ENCODE peak calls at places on chromosomes 4 and X, in nine cellular contexts. One of them, this sample, is unnamed.

GRCh38 chrX:13064599-13065143 is 20.3 kb upstream of the FAM9C start:
- DNase-seq in cardiac muscle cell: no peak
- DNase-seq in breast epithelium: no peak
- DNase-seq in lower lobe of right lung: no peak
- DNase-seq in upper lobe of right lung: no peak
- DNase-seq in endothelial cell of umbilical vein: no peak
- DNase-seq in right lobe of liver: no peak
- DNase-seq in AG09309: peak; percentile 53
- DNase-seq in brain microvascular endothelial cell: peak; percentile 59
- DNase-seq in this sample: no peak

GRCh38 chrX:150370589-150371312 is 7.6 kb downstream of the MAMLD1 start:
- DNase-seq in breast epithelium: no peak
- DNase-seq in AG09309: no peak
- DNase-seq in right lobe of liver: no peak
- DNase-seq in brain microvascular endothelial cell: no peak
- DNase-seq in upper lobe of right lung: no peak
- DNase-seq in lower lobe of right lung: no peak
- DNase-seq in endothelial cell of umbilical vein: no peak
- DNase-seq in cardiac muscle cell: no peak
- DNase-seq in this sample: no peak

GRCh38 chr4:181807771-181808170 is 435.4 kb upstream of the TENM3 start:
- DNase-seq in breast epithelium: no peak
- DNase-seq in cardiac muscle cell: no peak
- DNase-seq in endothelial cell of umbilical vein: no peak
- DNase-seq in upper lobe of right lung: no peak
- DNase-seq in right lobe of liver: no peak
- DNase-seq in lower lobe of right lung: no peak
- DNase-seq in AG09309: no peak
- DNase-seq in brain microvascular endothelial cell: peak; percentile 11
- DNase-seq in this sample: no peak

GRCh38 chrX:128653524-128653923 is 601.3 kb upstream of the ACTRT1 start:
- DNase-seq in breast epithelium: no peak
- DNase-seq in cardiac muscle cell: no peak
- DNase-seq in AG09309: no peak
- DNase-seq in right lobe of liver: no peak
- DNase-seq in brain microvascular endothelial cell: no peak
- DNase-seq in endothelial cell of umbilical vein: no peak
- DNase-seq in lower lobe of right lung: no peak
- DNase-seq in upper lobe of right lung: no peak
- DNase-seq in this sample: no peak

GRCh38 chrX:114800719-114801118 is 216.7 kb downstream of the IL13RA2 start:
- DNase-seq in lower lobe of right lung: no peak
- DNase-seq in cardiac muscle cell: no peak
- DNase-seq in endothelial cell of umbilical vein: no peak
- DNase-seq in upper lobe of right lung: no peak
- DNase-seq in AG09309: peak; percentile 31
- DNase-seq in breast epithelium: no peak
- DNase-seq in brain microvascular endothelial cell: peak; percentile 0
- DNase-seq in right lobe of liver: no peak
- DNase-seq in this sample: no peak

GRCh38 chrX:49192722-49193328 is 6.7 kb upstream of the PRICKLE3 start:
- DNase-seq in endothelial cell of umbilical vein: peak; percentile 36
- DNase-seq in right lobe of liver: no peak
- DNase-seq in upper lobe of right lung: no peak
- DNase-seq in lower lobe of right lung: no peak
- DNase-seq in brain microvascular endothelial cell: peak; percentile 8
- DNase-seq in cardiac muscle cell: no peak
- DNase-seq in AG09309: no peak
- DNase-seq in breast epithelium: no peak
- DNase-seq in this sample: peak; percentile 56

GRCh38 chr4:87419578-87420249 is 2.7 kb upstream of the NUDT9 start:
- DNase-seq in AG09309: no peak
- DNase-seq in right lobe of liver: no peak
- DNase-seq in upper lobe of right lung: no peak
- DNase-seq in endothelial cell of umbilical vein: peak; percentile 70
- DNase-seq in brain microvascular endothelial cell: peak; percentile 52
- DNase-seq in breast epithelium: no peak
- DNase-seq in lower lobe of right lung: no peak
- DNase-seq in cardiac muscle cell: no peak
- DNase-seq in this sample: no peak

GRCh38 chr4:17065821-17066220 is 167.4 kb upstream of the LDB2 start:
- DNase-seq in lower lobe of right lung: no peak
- DNase-seq in right lobe of liver: no peak
- DNase-seq in AG09309: no peak
- DNase-seq in brain microvascular endothelial cell: peak; percentile 29
- DNase-seq in upper lobe of right lung: no peak
- DNase-seq in cardiac muscle cell: no peak
- DNase-seq in breast epithelium: no peak
- DNase-seq in endothelial cell of umbilical vein: no peak
- DNase-seq in this sample: no peak

GRCh38 chr4:83036991-83037390 is 2.0 kb downstream of the COPS4 start:
- DNase-seq in lower lobe of right lung: no peak
- DNase-seq in brain microvascular endothelial cell: no peak
- DNase-seq in right lobe of liver: no peak
- DNase-seq in cardiac muscle cell: no peak
- DNase-seq in endothelial cell of umbilical vein: no peak
- DNase-seq in AG09309: no peak
- DNase-seq in breast epithelium: no peak
- DNase-seq in upper lobe of right lung: no peak
- DNase-seq in this sample: no peak

GRCh38 chr4:187006189-187006618 is 282.5 kb upstream of the FAT1 start:
- DNase-seq in lower lobe of right lung: no peak
- DNase-seq in right lobe of liver: no peak
- DNase-seq in endothelial cell of umbilical vein: no peak
- DNase-seq in breast epithelium: no peak
- DNase-seq in cardiac muscle cell: no peak
- DNase-seq in brain microvascular endothelial cell: no peak
- DNase-seq in upper lobe of right lung: no peak
- DNase-seq in AG09309: peak; percentile 46
- DNase-seq in this sample: no peak

GRCh38 chr4:114026447-114026846 is 47.0 kb upstream of the ARSJ start:
- DNase-seq in endothelial cell of umbilical vein: no peak
- DNase-seq in cardiac muscle cell: no peak
- DNase-seq in lower lobe of right lung: no peak
- DNase-seq in upper lobe of right lung: no peak
- DNase-seq in brain microvascular endothelial cell: no peak
- DNase-seq in breast epithelium: no peak
- DNase-seq in right lobe of liver: no peak
- DNase-seq in AG09309: no peak
- DNase-seq in this sample: no peak

GRCh38 chr4:165873298-165874071 is 448 bp downstream of the TLL1 start:
- DNase-seq in upper lobe of right lung: peak; percentile 72
- DNase-seq in brain microvascular endothelial cell: no peak
- DNase-seq in right lobe of liver: peak; percentile 62
- DNase-seq in endothelial cell of umbilical vein: no peak
- DNase-seq in lower lobe of right lung: peak; percentile 46
- DNase-seq in breast epithelium: no peak
- DNase-seq in cardiac muscle cell: peak; percentile 74
- DNase-seq in AG09309: no peak
- DNase-seq in this sample: peak; percentile 11

GRCh38 chrX:46407753-46408130 is 137.5 kb downstream of the ZNF674 start:
- DNase-seq in breast epithelium: no peak
- DNase-seq in AG09309: peak; percentile 4
- DNase-seq in right lobe of liver: no peak
- DNase-seq in lower lobe of right lung: no peak
- DNase-seq in upper lobe of right lung: no peak
- DNase-seq in brain microvascular endothelial cell: no peak
- DNase-seq in endothelial cell of umbilical vein: peak; percentile 6
- DNase-seq in cardiac muscle cell: no peak
- DNase-seq in this sample: no peak

DNA sequence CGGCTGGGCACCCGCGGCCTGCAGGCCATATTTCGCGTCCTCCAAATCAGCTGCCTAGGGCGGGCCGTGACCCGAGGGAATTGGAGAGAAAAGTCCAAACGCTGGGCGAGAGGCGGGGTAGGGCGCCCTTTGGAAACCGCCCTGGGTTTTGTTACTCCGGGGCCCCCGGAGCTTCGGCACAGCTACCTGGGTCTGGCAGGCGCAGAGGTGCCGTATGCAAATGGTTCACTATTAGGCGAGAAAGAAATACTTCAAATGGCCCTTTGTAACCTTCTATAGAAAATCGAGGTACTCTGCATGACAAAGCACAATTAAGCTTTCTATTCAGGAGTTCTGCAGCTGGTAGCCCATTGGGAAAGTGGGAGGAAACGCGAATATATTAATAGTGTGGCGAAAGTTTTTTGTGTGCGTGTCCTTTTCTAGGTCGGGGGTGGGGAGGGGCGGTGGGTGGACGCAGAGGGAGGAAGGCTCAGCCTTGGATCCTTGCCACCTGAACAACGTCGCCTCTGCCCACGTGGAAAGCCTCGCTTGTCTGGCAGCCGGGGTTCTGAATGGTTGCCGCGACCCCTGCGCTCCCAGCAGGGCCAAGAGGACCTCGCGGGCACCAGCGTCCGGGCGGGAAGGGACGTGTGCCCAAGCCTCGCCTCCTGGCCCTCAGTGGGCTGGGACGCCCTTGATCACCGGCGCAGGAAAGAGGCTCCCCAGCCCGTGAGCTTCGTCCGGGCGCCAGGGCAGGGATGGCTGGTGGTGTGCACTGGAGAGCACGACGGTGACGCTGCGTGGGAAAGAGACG is 9.5 kb downstream of the GSX2 start:
- DNase-seq in breast epithelium: no peak
- DNase-seq in AG09309: no peak
- DNase-seq in cardiac muscle cell: no peak
- DNase-seq in brain microvascular endothelial cell: no peak
- DNase-seq in lower lobe of right lung: no peak
- DNase-seq in endothelial cell of umbilical vein: no peak
- DNase-seq in right lobe of liver: peak; percentile 63
- DNase-seq in upper lobe of right lung: no peak
- DNase-seq in this sample: no peak
- H3K4me3 ChIP-seq in breast epithelium: peak overlapping the region; percentile 17
- H3K4me3 ChIP-seq in AG09309: peak overlapping the region; percentile 3
- H3K4me3 ChIP-seq in cardiac muscle cell: no peak overlapping the region
- H3K4me3 ChIP-seq in brain microvascular endothelial cell: no peak overlapping the region
- H3K4me3 ChIP-seq in lower lobe of right lung: peak overlapping the region; percentile 24
- H3K4me3 ChIP-seq in endothelial cell of umbilical vein: no peak overlapping the region
- H3K4me3 ChIP-seq in right lobe of liver: peak overlapping the region; percentile 44
- H3K4me3 ChIP-seq in upper lobe of right lung: no peak overlapping the region
- H3K4me3 ChIP-seq in this sample: no peak overlapping the region

DNA sequence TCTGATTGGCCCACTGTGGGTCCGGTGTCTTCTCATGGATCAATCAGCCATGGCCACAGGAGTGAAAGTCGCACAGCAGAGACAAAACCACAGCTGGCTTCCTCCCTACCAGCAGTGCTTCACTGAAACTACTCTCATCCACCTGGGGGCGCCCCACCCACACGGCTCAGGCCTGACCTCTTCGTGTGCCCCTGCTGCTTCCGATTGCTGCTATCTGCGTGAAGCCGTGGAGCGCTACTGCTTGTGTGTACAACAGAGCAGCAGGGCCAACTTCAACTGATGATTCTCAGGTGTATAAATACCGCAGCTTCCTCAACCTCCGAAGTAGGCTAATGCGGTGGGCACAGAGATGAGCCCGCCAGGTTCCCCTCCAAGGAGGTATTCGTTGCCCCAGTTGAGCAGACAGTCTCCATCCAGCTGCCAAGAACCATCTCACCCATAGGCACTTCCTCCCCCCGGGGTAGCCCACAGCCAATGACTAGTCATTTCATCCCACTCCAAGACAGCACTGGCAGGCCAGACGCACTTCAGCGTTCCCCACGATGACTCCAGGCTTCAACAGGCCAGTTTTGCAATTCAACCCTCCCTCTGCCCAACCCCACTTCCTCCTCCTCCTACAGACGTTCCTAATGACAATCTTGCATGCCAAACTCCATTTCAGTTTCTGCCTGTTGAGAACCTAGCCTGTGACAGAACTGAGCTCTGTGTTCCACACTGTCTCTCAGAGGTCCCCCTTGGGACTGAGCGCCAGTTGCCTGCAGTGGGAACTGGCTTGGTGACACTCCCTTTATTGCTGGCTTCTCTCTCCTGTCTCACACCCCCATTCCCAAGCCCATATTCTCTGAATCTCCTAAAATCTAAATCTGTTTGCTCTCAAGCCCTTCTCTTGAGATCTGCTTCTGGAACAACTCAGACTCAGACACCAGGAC is 41.3 kb upstream of the ATP6AP2 start:
- DNase-seq in upper lobe of right lung: peak; percentile 80
- DNase-seq in AG09309: peak; percentile 40
- DNase-seq in lower lobe of right lung: peak; percentile 74
- DNase-seq in right lobe of liver: no peak
- DNase-seq in brain microvascular endothelial cell: peak; percentile 23
- DNase-seq in endothelial cell of umbilical vein: no peak
- DNase-seq in cardiac muscle cell: peak; percentile 42
- DNase-seq in breast epithelium: peak; percentile 33
- DNase-seq in this sample: peak; percentile 91
- TF ChIP-seq CTCF in upper lobe of right lung: no peak
- TF ChIP-seq CTCF in AG09309: no peak
- TF ChIP-seq CTCF in lower lobe of right lung: no peak
- TF ChIP-seq CTCF in right lobe of liver: no peak
- TF ChIP-seq CTCF in brain microvascular endothelial cell: peak; percentile 26
- TF ChIP-seq CTCF in endothelial cell of umbilical vein: no peak
- TF ChIP-seq CTCF in cardiac muscle cell: peak; percentile 11
- TF ChIP-seq CTCF in breast epithelium: no peak
- TF ChIP-seq CTCF in this sample: peak; percentile 53

DNA sequence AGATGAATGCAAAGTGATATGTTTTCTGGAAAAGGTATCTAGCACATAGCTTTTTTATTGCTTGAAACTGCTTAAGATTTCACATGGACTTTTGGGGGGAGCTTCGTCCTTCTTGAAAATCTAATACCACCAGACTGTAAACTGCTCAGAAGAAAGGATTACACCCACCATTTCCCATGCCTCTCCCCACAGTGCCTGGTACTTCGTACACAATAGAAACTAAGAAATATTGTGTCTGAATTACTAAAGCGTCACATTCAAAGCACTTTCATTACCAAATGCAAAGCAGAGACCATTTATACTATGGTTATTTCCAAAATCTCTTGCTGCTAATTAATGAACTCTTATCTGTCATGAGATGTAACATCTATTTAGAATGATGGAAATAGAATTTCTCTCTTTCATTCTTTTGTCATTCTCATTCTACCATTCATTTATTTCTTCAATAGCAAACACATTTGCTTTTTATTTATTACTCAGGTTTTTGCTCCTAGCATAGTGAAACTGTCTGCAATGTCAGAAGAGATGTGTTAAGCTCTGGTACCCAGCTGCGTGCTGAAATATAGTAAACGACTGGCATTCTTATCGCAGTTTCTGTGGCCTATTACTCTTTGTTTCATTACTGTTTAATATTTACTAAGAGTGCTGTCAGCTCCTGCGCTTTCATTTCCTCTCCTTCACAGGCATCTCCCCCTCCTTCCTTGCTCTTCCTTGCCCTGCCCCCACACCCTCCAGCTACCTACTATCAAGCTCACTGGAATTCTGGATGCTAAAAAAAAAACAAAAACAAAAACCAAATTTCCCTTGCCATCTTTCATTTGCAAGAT is 51.4 kb upstream of the RAPGEF2 start:
- DNase-seq in endothelial cell of umbilical vein: no peak
- DNase-seq in brain microvascular endothelial cell: no peak
- DNase-seq in upper lobe of right lung: no peak
- DNase-seq in AG09309: no peak
- DNase-seq in right lobe of liver: no peak
- DNase-seq in lower lobe of right lung: no peak
- DNase-seq in cardiac muscle cell: no peak
- DNase-seq in breast epithelium: no peak
- DNase-seq in this sample: peak; percentile 88
- H3K4me3 ChIP-seq in endothelial cell of umbilical vein: no peak overlapping the region
- H3K4me3 ChIP-seq in brain microvascular endothelial cell: no peak overlapping the region
- H3K4me3 ChIP-seq in upper lobe of right lung: no peak overlapping the region
- H3K4me3 ChIP-seq in AG09309: no peak overlapping the region
- H3K4me3 ChIP-seq in right lobe of liver: no peak overlapping the region
- H3K4me3 ChIP-seq in lower lobe of right lung: no peak overlapping the region
- H3K4me3 ChIP-seq in cardiac muscle cell: no peak overlapping the region
- H3K4me3 ChIP-seq in breast epithelium: no peak overlapping the region
- H3K4me3 ChIP-seq in this sample: peak overlapping the region; percentile 31

GRCh38 chr4:128310266-128310697 is 22.7 kb upstream of the PGRMC2 start:
- DNase-seq in cardiac muscle cell: peak; percentile 58
- DNase-seq in brain microvascular endothelial cell: no peak
- DNase-seq in AG09309: no peak
- DNase-seq in endothelial cell of umbilical vein: no peak
- DNase-seq in lower lobe of right lung: no peak
- DNase-seq in upper lobe of right lung: no peak
- DNase-seq in right lobe of liver: peak; percentile 81
- DNase-seq in breast epithelium: no peak
- DNase-seq in this sample: no peak
- TF ChIP-seq CTCF in cardiac muscle cell: peak; percentile 30
- TF ChIP-seq CTCF in brain microvascular endothelial cell: peak; percentile 64
- TF ChIP-seq CTCF in AG09309: peak; percentile 20
- TF ChIP-seq CTCF in endothelial cell of umbilical vein: no peak
- TF ChIP-seq CTCF in lower lobe of right lung: no peak
- TF ChIP-seq CTCF in upper lobe of right lung: peak; percentile 6
- TF ChIP-seq CTCF in right lobe of liver: peak; percentile 22
- TF ChIP-seq CTCF in breast epithelium: no peak
- TF ChIP-seq CTCF in this sample: no peak